ENCODE peak calls at places on chromosome 7, in four cellular contexts. R is heart left ventricle, H is sigmoid colon, B is ovary. X is an unnamed sample.

GRCh38 chr7:149310113-149310836 is 48.3 kb downstream of the ZNF783 start:
- DNase-seq in R (no peak), H (no peak), B (no peak), X (peak)

GRCh38 chr7:1490837-1491236 is 13.4 kb downstream of the INTS1 start:
- DNase-seq in R (no peak), H (no peak), B (no peak), X (no peak)

GRCh38 chr7:26477381-26477780 is 185.7 kb downstream of the SNX10 start:
- DNase-seq in R (no peak), H (no peak), B (no peak), X (no peak)

GRCh38 chr7:130350945-130351663 is 6.5 kb downstream of the CPA5 start:
- DNase-seq in R (peak), H (no peak), B (no peak), X (no peak)

GRCh38 chr7:46072722-46073121 is 151.7 kb upstream of the IGFBP3 start:
- DNase-seq in R (no peak), H (no peak), B (no peak), X (no peak)

GRCh38 chr7:74272305-74273038 is 16.7 kb upstream of the CLIP2 start:
- DNase-seq in R (peak), H (peak), B (peak), X (no peak)

GRCh38 chr7:73876973-73877372 is 16.0 kb downstream of the TMEM270 start:
- DNase-seq in R (no peak), H (no peak), B (no peak), X (no peak)

GRCh38 chr7:11548532-11548931 is 283.5 kb downstream of the THSD7A start:
- DNase-seq in R (no peak), H (no peak), B (no peak), X (no peak)

GRCh38 chr7:84178013-84178412 is 16.6 kb downstream of the SEMA3A start:
- DNase-seq in R (no peak), H (no peak), B (no peak), X (no peak)

GRCh38 chr7:23918856-23919255 is 208.8 kb downstream of the STK31 start:
- DNase-seq in R (no peak), H (no peak), B (no peak), X (no peak)

GRCh38 chr7:136002802-136003201 is 25.6 kb upstream of the MTPN start:
- DNase-seq in R (no peak), H (no peak), B (no peak), X (no peak)

GRCh38 chr7:138169441-138169851 is 93.2 kb downstream of the AKR1D1 start:
- DNase-seq in R (no peak), H (no peak), B (no peak), X (no peak)

GRCh38 chr7:158727690-158728089 is 23.1 kb upstream of the NCAPG2 start:
- DNase-seq in R (no peak), H (no peak), B (no peak), X (no peak)

GRCh38 chr7:128389815-128390329 is 19.9 kb downstream of the IMPDH1 start:
- DNase-seq in R (no peak), H (no peak), B (no peak), X (no peak)

GRCh38 chr7:133052357-133052756 is 29.5 kb downstream of the CHCHD3 start:
- DNase-seq in R (no peak), H (no peak), B (no peak), X (no peak)

GRCh38 chr7:75599244-75599771 is 107.2 kb downstream of the SPDYE5 start:
- DNase-seq in R (no peak), H (peak), B (peak), X (no peak)

GRCh38 chr7:87530126-87530525 is 54.6 kb upstream of the ABCB4 start:
- DNase-seq in R (no peak), H (no peak), B (no peak), X (no peak)

GRCh38 chr7:143934526-143935340 is at the start of gene OR2F2:
- DNase-seq in R (no peak), H (no peak), B (no peak), X (no peak)

GRCh38 chr7:94087664-94088352 is 83.7 kb upstream of the BET1 start:
- DNase-seq in R (peak), H (no peak), B (no peak), X (no peak)

GRCh38 chr7:141674702-141675101 is 27.3 kb downstream of the DENND11 start:
- DNase-seq in R (no peak), H (no peak), B (no peak), X (no peak)

GRCh38 chr7:95199779-95200558 is 124.4 kb downstream of the PON1 start:
- DNase-seq in R (peak), H (peak), B (peak), X (no peak)

GRCh38 chr7:106283831-106284515 is 810 bp downstream of the NAMPT start:
- DNase-seq in R (peak), H (peak), B (peak), X (peak)
- TF ChIP-seq POLR2A in R (no peak), H (peak), B (peak), X (peak)

DNA sequence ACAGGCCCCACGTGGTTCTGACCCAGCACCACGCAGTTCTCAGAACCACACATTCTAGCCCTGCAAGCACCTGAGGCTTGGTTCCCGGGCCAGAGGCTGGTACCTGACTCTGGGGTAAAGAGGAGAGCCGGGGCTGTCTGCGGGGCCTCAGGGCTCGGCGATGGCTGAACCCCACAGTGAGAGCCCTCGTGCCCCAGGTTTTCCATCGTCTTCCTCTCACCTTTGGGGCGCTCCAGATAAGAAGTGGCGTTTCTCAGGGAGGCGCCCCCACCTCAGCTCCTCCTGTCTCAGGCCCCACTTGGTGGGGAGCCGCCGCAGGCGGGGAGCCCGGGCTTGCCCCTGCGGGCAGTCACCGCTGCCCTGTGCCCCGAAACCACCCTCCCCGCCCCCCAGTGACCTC is 2.2 kb upstream of the LANCL2 start:
- DNase-seq in R (no peak), H (no peak), B (no peak), X (no peak)
- H3K27ac ChIP-seq in R (no peak), H (no peak), B (no peak), X (no peak)

GRCh38 chr7:35720032-35720431 is 25.1 kb upstream of the HERPUD2 start:
- DNase-seq in R (no peak), H (no peak), B (no peak), X (no peak)

GRCh38 chr7:35717516-35717915 is 22.6 kb upstream of the HERPUD2 start:
- DNase-seq in R (no peak), H (no peak), B (no peak), X (no peak)

GRCh38 chr7:35716038-35716803 is 21.3 kb upstream of the HERPUD2 start:
- DNase-seq in R (peak), H (no peak), B (no peak), X (no peak)

GRCh38 chr7:35717013-35717412 is 22.1 kb upstream of the HERPUD2 start:
- DNase-seq in R (no peak), H (no peak), B (no peak), X (no peak)

GRCh38 chr7:35718047-35718446 is 23.1 kb upstream of the HERPUD2 start:
- DNase-seq in R (no peak), H (no peak), B (no peak), X (no peak)
- TF ChIP-seq CTCF in R (no peak), H (no peak), B (no peak), X (no peak)

GRCh38 chr7:22083711-22084289 is 138.1 kb upstream of the CDCA7L start:
- DNase-seq in R (no peak), H (no peak), B (no peak), X (no peak)

GRCh38 chr7:22087861-22088260 is 142.2 kb upstream of the CDCA7L start:
- DNase-seq in R (no peak), H (no peak), B (no peak), X (no peak)

GRCh38 chr7:22082553-22082885 is 136.8 kb upstream of the CDCA7L start:
- DNase-seq in R (no peak), H (no peak), B (no peak), X (no peak)

GRCh38 chr7:22082886-22083710 is 137.4 kb upstream of the CDCA7L start:
- DNase-seq in R (peak), H (peak), B (peak), X (peak)
- TF ChIP-seq POLR2A in R (no peak), H (no peak), B (no peak), X (no peak)

GRCh38 chr7:121294448-121294992 is 34.3 kb upstream of the WNT16 start:
- DNase-seq in R (no peak), H (no peak), B (no peak), X (no peak)
- H3K27ac ChIP-seq in R (no peak), H (no peak), B (no peak), X (no peak)